ENCODE peak calls at places on chromosomes 5 and 9, in nine cellular contexts. One of them, this sample, is unnamed.

GRCh38 chr5:135156337-135156714 is 122.3 kb upstream of the PITX1 start:
- DNase-seq in IMR-90: no peak
- DNase-seq in fibroblast of mammary gland: no peak
- DNase-seq in AG09309: no peak
- DNase-seq in Panc1: no peak
- DNase-seq in brain microvascular endothelial cell: no peak
- DNase-seq in omental fat pad: no peak
- DNase-seq in kidney: no peak
- DNase-seq in ovary: no peak
- DNase-seq in this sample: no peak

GRCh38 chr5:119269061-119269579 is 86.7 kb upstream of the TNFAIP8 start:
- DNase-seq in IMR-90: peak
- DNase-seq in omental fat pad: no peak
- DNase-seq in Panc1: peak
- DNase-seq in AG09309: no peak
- DNase-seq in ovary: no peak
- DNase-seq in kidney: peak
- DNase-seq in fibroblast of mammary gland: peak
- DNase-seq in brain microvascular endothelial cell: peak
- DNase-seq in this sample: no peak

GRCh38 chr9:90607701-90608122 is 34.9 kb downstream of the DIRAS2 start:
- DNase-seq in brain microvascular endothelial cell: no peak
- DNase-seq in Panc1: no peak
- DNase-seq in fibroblast of mammary gland: no peak
- DNase-seq in omental fat pad: no peak
- DNase-seq in ovary: no peak
- DNase-seq in IMR-90: no peak
- DNase-seq in kidney: no peak
- DNase-seq in AG09309: no peak
- DNase-seq in this sample: no peak

GRCh38 chr9:23728736-23729135 is 97.3 kb downstream of the ELAVL2 start:
- DNase-seq in Panc1: no peak
- DNase-seq in fibroblast of mammary gland: no peak
- DNase-seq in kidney: no peak
- DNase-seq in ovary: no peak
- DNase-seq in AG09309: no peak
- DNase-seq in IMR-90: no peak
- DNase-seq in omental fat pad: no peak
- DNase-seq in brain microvascular endothelial cell: no peak
- DNase-seq in this sample: no peak

GRCh38 chr9:83422512-83422911 is 115.7 kb downstream of the FRMD3 start:
- DNase-seq in AG09309: no peak
- DNase-seq in omental fat pad: no peak
- DNase-seq in Panc1: no peak
- DNase-seq in brain microvascular endothelial cell: no peak
- DNase-seq in IMR-90: no peak
- DNase-seq in fibroblast of mammary gland: peak
- DNase-seq in ovary: no peak
- DNase-seq in kidney: no peak
- DNase-seq in this sample: no peak

GRCh38 chr9:16519001-16519400 is 351.5 kb downstream of the BNC2 start:
- DNase-seq in kidney: no peak
- DNase-seq in omental fat pad: no peak
- DNase-seq in brain microvascular endothelial cell: no peak
- DNase-seq in Panc1: no peak
- DNase-seq in ovary: no peak
- DNase-seq in AG09309: no peak
- DNase-seq in fibroblast of mammary gland: no peak
- DNase-seq in IMR-90: no peak
- DNase-seq in this sample: no peak

GRCh38 chr9:81879501-81879916 is 48.7 kb upstream of the SPATA31D4 start:
- DNase-seq in fibroblast of mammary gland: peak
- DNase-seq in ovary: no peak
- DNase-seq in omental fat pad: no peak
- DNase-seq in AG09309: no peak
- DNase-seq in brain microvascular endothelial cell: no peak
- DNase-seq in IMR-90: peak
- DNase-seq in Panc1: no peak
- DNase-seq in kidney: no peak
- DNase-seq in this sample: no peak

GRCh38 chr9:105735366-105735765 is 41.0 kb downstream of the TMEM38B start:
- DNase-seq in fibroblast of mammary gland: no peak
- DNase-seq in AG09309: no peak
- DNase-seq in brain microvascular endothelial cell: no peak
- DNase-seq in ovary: no peak
- DNase-seq in IMR-90: no peak
- DNase-seq in omental fat pad: no peak
- DNase-seq in Panc1: no peak
- DNase-seq in kidney: no peak
- DNase-seq in this sample: no peak

GRCh38 chr5:96655506-96655905 is 6.7 kb upstream of the CAST start:
- DNase-seq in Panc1: no peak
- DNase-seq in kidney: no peak
- DNase-seq in IMR-90: peak
- DNase-seq in fibroblast of mammary gland: peak
- DNase-seq in ovary: no peak
- DNase-seq in brain microvascular endothelial cell: no peak
- DNase-seq in AG09309: no peak
- DNase-seq in omental fat pad: no peak
- DNase-seq in this sample: no peak

GRCh38 chr9:81724242-81724889 is 35.0 kb upstream of the TLE1 start:
- DNase-seq in AG09309: no peak
- DNase-seq in Panc1: no peak
- DNase-seq in omental fat pad: no peak
- DNase-seq in kidney: peak
- DNase-seq in ovary: no peak
- DNase-seq in IMR-90: peak
- DNase-seq in brain microvascular endothelial cell: peak
- DNase-seq in fibroblast of mammary gland: no peak
- DNase-seq in this sample: no peak

GRCh38 chr9:83125671-83126070 is 62.7 kb upstream of the RASEF start:
- DNase-seq in fibroblast of mammary gland: no peak
- DNase-seq in AG09309: no peak
- DNase-seq in omental fat pad: no peak
- DNase-seq in brain microvascular endothelial cell: no peak
- DNase-seq in ovary: no peak
- DNase-seq in Panc1: no peak
- DNase-seq in IMR-90: no peak
- DNase-seq in kidney: no peak
- DNase-seq in this sample: no peak

GRCh38 chr5:41891066-41891707 is 13.0 kb upstream of the RIMOC1 start:
- DNase-seq in brain microvascular endothelial cell: no peak
- DNase-seq in Panc1: no peak
- DNase-seq in ovary: no peak
- DNase-seq in kidney: no peak
- DNase-seq in omental fat pad: no peak
- DNase-seq in IMR-90: no peak
- DNase-seq in AG09309: no peak
- DNase-seq in fibroblast of mammary gland: no peak
- DNase-seq in this sample: no peak

GRCh38 chr9:4866239-4866969 is 73.7 kb downstream of the RCL1 start:
- DNase-seq in IMR-90: peak
- DNase-seq in AG09309: no peak
- DNase-seq in fibroblast of mammary gland: peak
- DNase-seq in kidney: no peak
- DNase-seq in Panc1: no peak
- DNase-seq in ovary: no peak
- DNase-seq in omental fat pad: no peak
- DNase-seq in brain microvascular endothelial cell: no peak
- DNase-seq in this sample: no peak

GRCh38 chr9:130689937-130690700 is 3.5 kb upstream of the EXOSC2 start:
- DNase-seq in Panc1: peak
- DNase-seq in kidney: no peak
- DNase-seq in fibroblast of mammary gland: peak
- DNase-seq in IMR-90: peak
- DNase-seq in brain microvascular endothelial cell: peak
- DNase-seq in AG09309: peak
- DNase-seq in omental fat pad: no peak
- DNase-seq in ovary: peak
- DNase-seq in this sample: no peak

GRCh38 chr9:25415723-25416122 is 262.5 kb downstream of the TUSC1 start:
- DNase-seq in fibroblast of mammary gland: no peak
- DNase-seq in IMR-90: no peak
- DNase-seq in omental fat pad: no peak
- DNase-seq in AG09309: no peak
- DNase-seq in ovary: no peak
- DNase-seq in kidney: no peak
- DNase-seq in brain microvascular endothelial cell: no peak
- DNase-seq in Panc1: no peak
- DNase-seq in this sample: no peak

GRCh38 chr9:88578486-88579362 is 43.7 kb downstream of the NXNL2 start:
- DNase-seq in AG09309: no peak
- DNase-seq in brain microvascular endothelial cell: peak
- DNase-seq in kidney: peak
- DNase-seq in ovary: peak
- DNase-seq in fibroblast of mammary gland: peak
- DNase-seq in IMR-90: peak
- DNase-seq in omental fat pad: peak
- DNase-seq in Panc1: peak
- DNase-seq in this sample: no peak

GRCh38 chr9:134560654-134561053 is 80.9 kb upstream of the COL5A1 start:
- DNase-seq in ovary: no peak
- DNase-seq in brain microvascular endothelial cell: no peak
- DNase-seq in fibroblast of mammary gland: no peak
- DNase-seq in AG09309: no peak
- DNase-seq in IMR-90: no peak
- DNase-seq in kidney: peak
- DNase-seq in omental fat pad: no peak
- DNase-seq in Panc1: no peak
- DNase-seq in this sample: no peak

GRCh38 chr9:6816581-6816980 is 58.8 kb downstream of the KDM4C start:
- DNase-seq in kidney: no peak
- DNase-seq in IMR-90: no peak
- DNase-seq in ovary: no peak
- DNase-seq in brain microvascular endothelial cell: no peak
- DNase-seq in Panc1: no peak
- DNase-seq in AG09309: no peak
- DNase-seq in fibroblast of mammary gland: no peak
- DNase-seq in omental fat pad: no peak
- DNase-seq in this sample: no peak

GRCh38 chr9:121876658-121877271 is 216.3 kb downstream of the TTLL11 start:
- DNase-seq in AG09309: peak
- DNase-seq in omental fat pad: no peak
- DNase-seq in brain microvascular endothelial cell: peak
- DNase-seq in kidney: no peak
- DNase-seq in fibroblast of mammary gland: peak
- DNase-seq in Panc1: no peak
- DNase-seq in ovary: no peak
- DNase-seq in IMR-90: peak
- DNase-seq in this sample: no peak

GRCh38 chr5:139104577-139105271 is 93.4 kb downstream of the SIL1 start:
- DNase-seq in fibroblast of mammary gland: peak
- DNase-seq in omental fat pad: peak
- DNase-seq in Panc1: no peak
- DNase-seq in brain microvascular endothelial cell: peak
- DNase-seq in AG09309: peak
- DNase-seq in ovary: peak
- DNase-seq in kidney: peak
- DNase-seq in IMR-90: peak
- DNase-seq in this sample: no peak

GRCh38 chr9:133199648-133200321 is 9.3 kb downstream of the OBP2B start:
- DNase-seq in kidney: peak
- DNase-seq in ovary: peak
- DNase-seq in IMR-90: no peak
- DNase-seq in AG09309: no peak
- DNase-seq in brain microvascular endothelial cell: no peak
- DNase-seq in fibroblast of mammary gland: peak
- DNase-seq in Panc1: no peak
- DNase-seq in omental fat pad: no peak
- DNase-seq in this sample: no peak

GRCh38 chr5:21236896-21237830 is 1249.2 kb upstream of the CDH18 start:
- DNase-seq in AG09309: no peak
- DNase-seq in brain microvascular endothelial cell: no peak
- DNase-seq in IMR-90: no peak
- DNase-seq in kidney: no peak
- DNase-seq in omental fat pad: no peak
- DNase-seq in fibroblast of mammary gland: peak
- DNase-seq in Panc1: no peak
- DNase-seq in ovary: no peak
- DNase-seq in this sample: peak

GRCh38 chr5:94855543-94855942 is 237.1 kb downstream of the SLF1 start:
- DNase-seq in IMR-90: no peak
- DNase-seq in kidney: no peak
- DNase-seq in ovary: no peak
- DNase-seq in omental fat pad: no peak
- DNase-seq in Panc1: no peak
- DNase-seq in AG09309: no peak
- DNase-seq in fibroblast of mammary gland: no peak
- DNase-seq in brain microvascular endothelial cell: no peak
- DNase-seq in this sample: no peak

GRCh38 chr9:98707158-98708102 is 1.3 kb downstream of the GABBR2 start:
- DNase-seq in omental fat pad: no peak
- DNase-seq in brain microvascular endothelial cell: peak
- DNase-seq in kidney: no peak
- DNase-seq in IMR-90: peak
- DNase-seq in Panc1: no peak
- DNase-seq in ovary: no peak
- DNase-seq in AG09309: peak
- DNase-seq in fibroblast of mammary gland: peak
- DNase-seq in this sample: no peak
- TF ChIP-seq CTCF in omental fat pad: no peak
- TF ChIP-seq CTCF in brain microvascular endothelial cell: peak
- TF ChIP-seq CTCF in kidney: peak
- TF ChIP-seq CTCF in IMR-90: peak
- TF ChIP-seq CTCF in Panc1: peak
- TF ChIP-seq CTCF in ovary: no peak
- TF ChIP-seq CTCF in AG09309: peak
- TF ChIP-seq CTCF in fibroblast of mammary gland: peak
- TF ChIP-seq CTCF in this sample: peak

GRCh38 chr5:181187500-181188213 is 17.3 kb downstream of the TRIM7 start:
- DNase-seq in brain microvascular endothelial cell: peak
- DNase-seq in AG09309: no peak
- DNase-seq in fibroblast of mammary gland: peak
- DNase-seq in omental fat pad: peak
- DNase-seq in ovary: peak
- DNase-seq in IMR-90: peak
- DNase-seq in kidney: peak
- DNase-seq in Panc1: peak
- DNase-seq in this sample: peak
- TF ChIP-seq CTCF in brain microvascular endothelial cell: peak
- TF ChIP-seq CTCF in AG09309: peak
- TF ChIP-seq CTCF in fibroblast of mammary gland: peak
- TF ChIP-seq CTCF in omental fat pad: no peak
- TF ChIP-seq CTCF in ovary: peak
- TF ChIP-seq CTCF in IMR-90: peak
- TF ChIP-seq CTCF in kidney: no peak
- TF ChIP-seq CTCF in Panc1: peak
- TF ChIP-seq CTCF in this sample: no peak

GRCh38 chr5:24162343-24162742 is 482.4 kb downstream of the CDH10 start:
- DNase-seq in brain microvascular endothelial cell: no peak
- DNase-seq in Panc1: no peak
- DNase-seq in kidney: no peak
- DNase-seq in omental fat pad: no peak
- DNase-seq in AG09309: no peak
- DNase-seq in ovary: no peak
- DNase-seq in IMR-90: no peak
- DNase-seq in fibroblast of mammary gland: no peak
- DNase-seq in this sample: no peak
- TF ChIP-seq CTCF in brain microvascular endothelial cell: no peak
- TF ChIP-seq CTCF in Panc1: no peak
- TF ChIP-seq CTCF in kidney: no peak
- TF ChIP-seq CTCF in omental fat pad: no peak
- TF ChIP-seq CTCF in AG09309: no peak
- TF ChIP-seq CTCF in ovary: no peak
- TF ChIP-seq CTCF in IMR-90: no peak
- TF ChIP-seq CTCF in fibroblast of mammary gland: no peak
- TF ChIP-seq CTCF in this sample: no peak

GRCh38 chr5:151684690-151685361 is 1.9 kb downstream of the SPARC start:
- DNase-seq in fibroblast of mammary gland: peak
- DNase-seq in kidney: no peak
- DNase-seq in IMR-90: peak
- DNase-seq in brain microvascular endothelial cell: peak
- DNase-seq in ovary: peak
- DNase-seq in AG09309: peak
- DNase-seq in omental fat pad: peak
- DNase-seq in Panc1: no peak
- DNase-seq in this sample: peak
- TF ChIP-seq CTCF in fibroblast of mammary gland: peak
- TF ChIP-seq CTCF in kidney: no peak
- TF ChIP-seq CTCF in IMR-90: peak
- TF ChIP-seq CTCF in brain microvascular endothelial cell: peak
- TF ChIP-seq CTCF in ovary: peak
- TF ChIP-seq CTCF in AG09309: peak
- TF ChIP-seq CTCF in omental fat pad: no peak
- TF ChIP-seq CTCF in Panc1: no peak
- TF ChIP-seq CTCF in this sample: peak